ENCODE peak calls at places on chromosomes 4 and X, in five cellular contexts. D is DMS153; W is ovary; C is effector CD4-positive, alpha-beta T cell; S is germinal center. O is an unnamed sample.

GRCh38 chrX:71081348-71082148 is 13.4 kb upstream of the SNX12 start:
- DNase-seq in D (no peak), W (no peak), C (no peak), S (no peak), O (no peak)

GRCh38 chr4:111274486-111274885 is 651.6 kb upstream of the PITX2 start:
- DNase-seq in D (no peak), W (no peak), C (no peak), S (no peak), O (no peak)

GRCh38 chr4:138512766-138513165 is 270.6 kb upstream of the SLC7A11 start:
- DNase-seq in D (no peak), W (no peak), C (no peak), S (no peak), O (no peak)

GRCh38 chr4:151730003-151730559 is 30.7 kb downstream of the GATB start:
- DNase-seq in D (no peak), W (no peak), C (no peak), S (no peak), O (peak; percentile 12)

GRCh38 chr4:111837761-111838160 is 307.5 kb upstream of the FAM241A start:
- DNase-seq in D (no peak), W (no peak), C (no peak), S (no peak), O (no peak)

GRCh38 chr4:162682651-162683050 is 484.0 kb downstream of the NAF1 start:
- DNase-seq in D (no peak), W (no peak), C (no peak), S (no peak), O (no peak)

GRCh38 chr4:2266181-2266580 is 4.3 kb upstream of the MXD4 start:
- DNase-seq in D (no peak), W (peak; percentile 66), C (no peak), S (no peak), O (no peak)

GRCh38 chr4:150722908-150723362 is 141.0 kb downstream of the MAB21L2 start:
- DNase-seq in D (no peak), W (peak; percentile 53), C (no peak), S (no peak), O (no peak)

GRCh38 chrX:17082831-17083230 is 136.4 kb downstream of the REPS2 start:
- DNase-seq in D (peak; percentile 1), W (no peak), C (no peak), S (no peak), O (no peak)